ENCODE peak calls at places on chromosomes 11 and 22, in eight cellular contexts. S is left lung; E is Daoy; D is effector memory CD8-positive, alpha-beta T cell; J is stimulated activated CD4-positive, alpha-beta T cell treated with anti-CD3 and anti-CD28 coated beads, TNF-alpha, amount 100 ng/mL, for 1 hour; L is NCI-H2081; O is GM23248; C is dorsolateral prefrontal cortex. P is an unnamed sample.
A peak's percentile ranks its signal among the peaks of the same experiment; 100 is the strongest.

GRCh38 chr11:64951529-64951928 is 15.8 kb upstream of the GPHA2 start:
- DNase-seq in C (no peak), E (no peak), D (no peak), S (no peak), O (no peak), J (no peak), L (no peak), P (no peak)

GRCh38 chr11:62839050-62840015 is at the start of gene WDR74:
- DNase-seq in D (peak; percentile 88), J (peak; percentile 74), O (peak; percentile 97), C (peak; percentile 94), E (peak; percentile 97), L (peak; percentile 85), S (peak; percentile 95), P (peak; percentile 74)

GRCh38 chr11:69119170-69119569 is 36.6 kb upstream of the SMIM38 start:
- DNase-seq in E (no peak), C (no peak), D (no peak), L (no peak), J (no peak), S (no peak), O (no peak), P (no peak)

GRCh38 chr11:64865286-64866172 is 12.9 kb downstream of the EHD1 start:
- DNase-seq in O (peak; percentile 92), L (no peak), S (no peak), C (no peak), J (no peak), E (no peak), D (no peak), P (no peak)

GRCh38 chr22:17698948-17699347 is 60.4 kb downstream of the BCL2L13 start:
- DNase-seq in O (no peak), S (no peak), C (no peak), E (no peak), J (no peak), D (no peak), L (no peak), P (no peak)

GRCh38 chr22:29146101-29146560 is 59.6 kb upstream of the EMID1 start:
- DNase-seq in J (no peak), L (no peak), E (no peak), S (peak; percentile 11), C (no peak), D (no peak), O (no peak), P (no peak)

GRCh38 chr11:75022759-75023396 is 34.1 kb downstream of the NEU3 start:
- DNase-seq in E (peak; percentile 79), J (peak; percentile 7), S (peak; percentile 77), C (peak; percentile 88), L (peak; percentile 63), D (peak; percentile 62), O (peak; percentile 83), P (peak; percentile 52)

GRCh38 chr11:47523491-47524199 is 29.3 kb downstream of the CELF1 start:
- DNase-seq in O (peak; percentile 84), E (peak; percentile 77), S (peak; percentile 51), L (no peak), J (no peak), D (no peak), C (no peak), P (peak; percentile 53)

GRCh38 chr11:18091731-18092130 is 14.2 kb downstream of the SAAL1 start:
- DNase-seq in E (no peak), J (no peak), L (no peak), S (no peak), C (no peak), O (no peak), D (no peak), P (no peak)

GRCh38 chr11:44417756-44418437 is 108.0 kb upstream of the ALX4 start:
- DNase-seq in S (no peak), O (no peak), L (no peak), D (no peak), E (no peak), J (no peak), C (no peak), P (no peak)

GRCh38 chr22:35444685-35445399 is 44.9 kb downstream of the MCM5 start:
- DNase-seq in O (no peak), L (no peak), C (no peak), D (no peak), J (no peak), S (no peak), E (no peak), P (no peak)

GRCh38 chr11:26442131-26442530 is 110.2 kb downstream of the ANO3 start:
- DNase-seq in O (peak; percentile 90), D (no peak), S (no peak), J (no peak), C (no peak), E (peak; percentile 50), L (no peak), P (no peak)

GRCh38 chr11:130781906-130782305 is 134.4 kb downstream of the SNX19 start:
- DNase-seq in J (no peak), L (no peak), C (no peak), D (no peak), O (peak; percentile 94), S (no peak), E (peak; percentile 85), P (peak; percentile 81)

GRCh38 chr22:26658161-26658560 is 773 bp downstream of the MIAT start:
- DNase-seq in D (no peak), O (peak; percentile 11), C (no peak), E (no peak), J (no peak), L (no peak), S (no peak), P (no peak)

GRCh38 chr22:19892249-19892879 is 37.7 kb upstream of the GNB1L start:
- DNase-seq in C (no peak), L (no peak), S (no peak), D (no peak), E (peak; percentile 78), J (peak; percentile 24), O (no peak), P (no peak)

GRCh38 chr22:19108807-19109197 is 13.4 kb downstream of the DGCR2 start:
- DNase-seq in L (no peak), E (no peak), D (no peak), S (no peak), O (no peak), C (no peak), J (no peak), P (no peak)

GRCh38 chr11:19628018-19628417 is 84.6 kb upstream of the NAV2 start:
- DNase-seq in E (peak; percentile 41), J (no peak), S (no peak), C (no peak), D (no peak), O (peak; percentile 98), L (no peak), P (no peak)

GRCh38 chr11:28615542-28615941 is 507.4 kb downstream of the METTL15 start:
- DNase-seq in C (no peak), S (no peak), D (no peak), E (no peak), J (no peak), O (no peak), L (no peak), P (no peak)

GRCh38 chr11:78000193-78000592 is 5.7 kb upstream of the INTS4 start:
- DNase-seq in O (peak; percentile 76), E (peak; percentile 56), J (no peak), C (no peak), S (no peak), L (peak; percentile 80), D (peak; percentile 39), P (peak; percentile 62)

GRCh38 chr11:68261749-68262543 is 9.8 kb downstream of the C11orf24 start:
- DNase-seq in E (no peak), S (no peak), O (no peak), J (no peak), C (no peak), D (no peak), L (no peak), P (no peak)

GRCh38 chr11:127106142-127106541 is 105.6 kb upstream of the KIRREL3 start:
- DNase-seq in C (no peak), J (no peak), D (no peak), E (peak; percentile 72), L (peak; percentile 44), O (peak; percentile 11), S (no peak), P (no peak)